ENCODE peak calls at places on chromosome 20, in six cellular contexts. One of them, this sample, is unnamed. For H3K9me3, the result is how much of the 10 kb centered on the place peaks cover.

GRCh38 chr20:37932074-37932473 is 29.1 kb downstream of the VSTM2L start:
- DNase-seq in fibroblast of lung: no peak
- DNase-seq in tibial artery: no peak
- DNase-seq in uterus: no peak
- DNase-seq in pancreas: no peak
- DNase-seq in spleen: no peak
- DNase-seq in this sample: no peak

GRCh38 chr20:1965520-1966278 is 28.2 kb downstream of the PDYN start:
- DNase-seq in fibroblast of lung: peak
- DNase-seq in tibial artery: peak
- DNase-seq in uterus: peak
- DNase-seq in pancreas: peak
- DNase-seq in spleen: peak
- DNase-seq in this sample: peak

GRCh38 chr20:12640255-12640654 is 368.5 kb upstream of the SPTLC3 start:
- DNase-seq in fibroblast of lung: no peak
- DNase-seq in tibial artery: no peak
- DNase-seq in uterus: no peak
- DNase-seq in pancreas: no peak
- DNase-seq in spleen: no peak
- DNase-seq in this sample: no peak

GRCh38 chr20:23340524-23340923 is 10.1 kb upstream of the NXT1 start:
- DNase-seq in fibroblast of lung: peak
- DNase-seq in tibial artery: peak
- DNase-seq in uterus: peak
- DNase-seq in pancreas: no peak
- DNase-seq in spleen: no peak
- DNase-seq in this sample: peak

GRCh38 chr20:18943542-18943941 is 130.0 kb downstream of the SCP2D1 start:
- DNase-seq in fibroblast of lung: no peak
- DNase-seq in tibial artery: peak
- DNase-seq in uterus: no peak
- DNase-seq in pancreas: no peak
- DNase-seq in spleen: no peak
- DNase-seq in this sample: no peak

GRCh38 chr20:9141070-9141469 is 72.2 kb downstream of the PLCB4 start:
- DNase-seq in fibroblast of lung: no peak
- DNase-seq in tibial artery: no peak
- DNase-seq in uterus: no peak
- DNase-seq in pancreas: no peak
- DNase-seq in spleen: no peak
- DNase-seq in this sample: no peak

GRCh38 chr20:47253860-47254259 is 102.6 kb downstream of the ZMYND8 start:
- DNase-seq in fibroblast of lung: no peak
- DNase-seq in tibial artery: no peak
- DNase-seq in uterus: no peak
- DNase-seq in pancreas: no peak
- DNase-seq in spleen: no peak
- DNase-seq in this sample: no peak

GRCh38 chr20:4051413-4052138 is 36.2 kb upstream of the RNF24 start:
- DNase-seq in fibroblast of lung: no peak
- DNase-seq in tibial artery: no peak
- DNase-seq in uterus: no peak
- DNase-seq in pancreas: no peak
- DNase-seq in spleen: peak
- DNase-seq in this sample: no peak

GRCh38 chr20:42886801-42887200 is 302.9 kb downstream of the PTPRT start:
- DNase-seq in fibroblast of lung: no peak
- DNase-seq in tibial artery: no peak
- DNase-seq in uterus: no peak
- DNase-seq in pancreas: no peak
- DNase-seq in spleen: no peak
- DNase-seq in this sample: no peak

GRCh38 chr20:10337291-10337690 is 96.7 kb downstream of the MKKS start:
- DNase-seq in fibroblast of lung: peak
- DNase-seq in tibial artery: no peak
- DNase-seq in uterus: no peak
- DNase-seq in pancreas: no peak
- DNase-seq in spleen: no peak
- DNase-seq in this sample: no peak

GRCh38 chr20:64223526-64224067 is 32.0 kb upstream of the PCMTD2 start:
- DNase-seq in fibroblast of lung: peak
- DNase-seq in tibial artery: no peak
- DNase-seq in uterus: peak
- DNase-seq in pancreas: no peak
- DNase-seq in spleen: no peak
- DNase-seq in this sample: peak

GRCh38 chr20:35953411-35954199 is 697 bp downstream of the SCAND1 start:
- DNase-seq in fibroblast of lung: peak
- DNase-seq in tibial artery: peak
- DNase-seq in uterus: no peak
- DNase-seq in pancreas: peak
- DNase-seq in spleen: peak
- DNase-seq in this sample: peak

GRCh38 chr20:8721098-8721497 is 347.8 kb upstream of the PLCB4 start:
- DNase-seq in fibroblast of lung: peak
- DNase-seq in tibial artery: peak
- DNase-seq in uterus: peak
- DNase-seq in pancreas: peak
- DNase-seq in spleen: no peak
- DNase-seq in this sample: no peak

GRCh38 chr20:57810511-57811372 is 100.9 kb upstream of the PMEPA1 start:
- DNase-seq in fibroblast of lung: peak
- DNase-seq in tibial artery: no peak
- DNase-seq in uterus: no peak
- DNase-seq in pancreas: no peak
- DNase-seq in spleen: peak
- DNase-seq in this sample: no peak

DNA sequence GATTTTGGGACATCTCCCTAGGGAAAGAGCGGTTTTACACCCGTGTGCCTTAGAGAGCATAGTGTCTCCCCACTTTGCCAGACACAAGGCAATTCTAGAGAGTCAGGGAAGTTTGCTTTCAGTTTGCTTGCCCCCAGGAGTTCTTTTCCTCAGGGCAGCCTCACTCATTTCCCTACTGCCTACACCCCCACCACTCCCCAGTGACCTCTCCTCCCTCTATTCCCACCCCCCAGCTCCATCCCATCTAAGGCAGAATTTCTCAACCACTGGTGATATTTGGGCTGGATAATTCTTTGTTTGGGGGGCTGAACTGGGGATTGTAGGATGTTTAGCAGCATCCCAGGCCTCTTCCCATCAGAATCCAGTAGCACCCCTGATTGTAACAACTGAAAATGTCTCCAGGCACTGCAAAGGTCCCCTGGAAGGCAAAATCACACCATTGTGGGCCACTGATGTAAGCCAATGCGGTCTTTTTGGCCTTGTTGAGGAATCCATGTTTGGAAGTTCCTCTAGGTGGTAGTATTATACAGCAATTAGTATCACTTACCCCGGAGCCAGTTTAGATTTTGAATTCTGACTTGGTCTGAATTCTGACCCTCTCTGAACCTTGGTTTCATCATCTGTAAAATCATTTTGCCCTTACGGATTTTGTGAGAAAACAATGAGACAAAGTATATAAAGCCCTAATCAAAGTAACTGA is 1.3 kb downstream of the EPPIN start:
- DNase-seq in fibroblast of lung: peak
- DNase-seq in tibial artery: no peak
- DNase-seq in uterus: no peak
- DNase-seq in pancreas: no peak
- DNase-seq in spleen: no peak
- DNase-seq in this sample: no peak
- TF ChIP-seq CTCF in fibroblast of lung: peak
- TF ChIP-seq CTCF in tibial artery: peak
- TF ChIP-seq CTCF in uterus: peak
- TF ChIP-seq CTCF in pancreas: no peak
- TF ChIP-seq CTCF in spleen: no peak
- TF ChIP-seq CTCF in this sample: peak

DNA sequence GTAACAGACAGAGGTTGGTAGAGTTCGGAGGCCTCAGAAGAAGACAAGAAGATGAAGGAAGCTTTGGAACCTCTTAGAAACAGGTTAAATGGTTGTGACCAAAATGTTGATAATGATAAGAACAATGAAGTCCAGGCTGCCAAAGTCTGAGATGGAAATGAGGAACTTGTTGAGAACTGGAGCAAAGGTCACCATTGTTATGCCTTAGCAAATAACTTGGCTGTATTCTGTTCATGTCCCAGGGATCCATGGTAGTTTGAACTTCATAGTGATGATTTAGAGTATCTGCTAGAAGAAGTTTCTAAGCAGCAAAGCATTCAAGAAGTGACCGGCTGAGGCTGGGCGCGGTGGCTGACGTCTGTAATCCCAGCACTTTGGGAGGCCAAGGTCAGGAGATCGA is 11.1 kb upstream of the LSM14B start:
- DNase-seq in fibroblast of lung: no peak
- DNase-seq in tibial artery: no peak
- DNase-seq in uterus: no peak
- DNase-seq in pancreas: no peak
- DNase-seq in spleen: no peak
- DNase-seq in this sample: no peak
- H3K9me3 ChIP-seq in fibroblast of lung: under half
- H3K9me3 ChIP-seq in tibial artery: under half
- H3K9me3 ChIP-seq in uterus: under half
- H3K9me3 ChIP-seq in pancreas: under half
- H3K9me3 ChIP-seq in spleen: half or more
- H3K9me3 ChIP-seq in this sample: under half

DNA sequence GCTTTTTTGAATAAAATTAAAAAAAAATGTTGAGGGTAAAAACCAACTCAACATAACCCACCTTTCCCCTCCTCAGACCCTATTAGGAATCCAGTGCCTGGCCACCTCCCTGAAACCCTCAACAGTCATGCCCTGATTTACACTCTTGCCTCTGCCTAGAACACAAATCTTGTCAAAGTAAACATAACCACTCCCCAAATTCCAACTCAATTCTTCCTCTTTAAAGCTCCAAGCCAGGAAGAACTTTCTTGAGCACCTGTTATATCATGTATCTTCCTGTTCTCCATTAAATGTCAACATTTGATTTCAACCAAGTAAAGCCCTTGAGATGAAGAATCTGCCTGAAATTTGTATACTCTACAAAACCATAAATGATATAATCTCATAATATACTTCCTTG is 198.0 kb upstream of the SHLD1 start:
- DNase-seq in fibroblast of lung: no peak
- DNase-seq in tibial artery: no peak
- DNase-seq in uterus: no peak
- DNase-seq in pancreas: no peak
- DNase-seq in spleen: no peak
- DNase-seq in this sample: no peak
- H3K27ac ChIP-seq in fibroblast of lung: no peak
- H3K27ac ChIP-seq in tibial artery: no peak
- H3K27ac ChIP-seq in uterus: no peak
- H3K27ac ChIP-seq in pancreas: no peak
- H3K27ac ChIP-seq in spleen: no peak
- H3K27ac ChIP-seq in this sample: no peak

DNA sequence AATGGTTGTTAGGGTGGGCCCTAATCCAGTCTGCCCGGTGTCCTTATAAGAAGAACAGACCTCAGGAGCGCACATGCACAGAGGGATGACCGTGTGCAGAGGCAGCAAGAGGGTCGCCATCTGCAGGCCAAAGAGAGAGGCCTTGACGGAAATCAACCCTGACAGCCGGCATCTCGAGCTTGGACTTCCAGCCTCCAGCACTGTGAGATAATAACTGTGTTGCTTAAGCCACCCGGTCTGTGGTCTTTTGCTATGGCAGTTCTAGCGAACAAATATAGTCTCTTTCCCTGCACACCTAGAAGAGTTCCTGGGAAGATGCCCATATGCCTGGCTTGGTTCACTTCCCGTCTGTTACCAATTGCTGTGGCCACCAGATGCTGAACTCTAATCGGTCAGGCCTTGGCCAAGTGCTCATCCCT is 35.3 kb upstream of the PTGIS start:
- DNase-seq in fibroblast of lung: peak
- DNase-seq in tibial artery: no peak
- DNase-seq in uterus: peak
- DNase-seq in pancreas: no peak
- DNase-seq in spleen: no peak
- DNase-seq in this sample: no peak
- TF ChIP-seq CTCF in fibroblast of lung: peak
- TF ChIP-seq CTCF in tibial artery: peak
- TF ChIP-seq CTCF in uterus: peak
- TF ChIP-seq CTCF in pancreas: no peak
- TF ChIP-seq CTCF in spleen: no peak
- TF ChIP-seq CTCF in this sample: peak

DNA sequence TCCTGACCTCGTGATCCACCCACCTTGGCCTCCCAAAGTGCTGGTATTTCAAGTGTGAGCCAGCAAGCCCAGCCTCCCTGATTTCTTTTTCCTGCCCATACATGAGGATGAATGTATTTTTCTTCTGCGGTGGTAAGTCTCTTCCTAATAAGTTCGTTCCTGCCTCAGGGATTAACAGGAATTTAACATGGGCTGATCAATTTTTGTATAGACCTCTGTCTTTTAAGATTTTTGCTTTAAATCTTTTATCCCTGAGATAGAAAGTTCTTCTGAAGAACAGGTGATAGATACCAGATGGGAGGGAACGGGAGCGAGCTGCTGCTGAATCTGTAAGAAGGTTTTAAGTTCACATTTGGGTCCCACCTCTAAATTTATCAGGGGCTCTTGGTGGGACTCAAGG is 7.0 kb upstream of the ZNFX1 start:
- DNase-seq in fibroblast of lung: no peak
- DNase-seq in tibial artery: no peak
- DNase-seq in uterus: no peak
- DNase-seq in pancreas: no peak
- DNase-seq in spleen: no peak
- DNase-seq in this sample: no peak
- H3K9me3 ChIP-seq in fibroblast of lung: under half
- H3K9me3 ChIP-seq in tibial artery: under half
- H3K9me3 ChIP-seq in uterus: under half
- H3K9me3 ChIP-seq in pancreas: under half
- H3K9me3 ChIP-seq in spleen: half or more
- H3K9me3 ChIP-seq in this sample: half or more

GRCh38 chr20:56433880-56434255 is 21.8 kb downstream of the CASS4 start:
- DNase-seq in fibroblast of lung: peak
- DNase-seq in tibial artery: no peak
- DNase-seq in uterus: no peak
- DNase-seq in pancreas: no peak
- DNase-seq in spleen: no peak
- DNase-seq in this sample: no peak
- H3K27ac ChIP-seq in fibroblast of lung: peak
- H3K27ac ChIP-seq in tibial artery: no peak
- H3K27ac ChIP-seq in uterus: no peak
- H3K27ac ChIP-seq in pancreas: no peak
- H3K27ac ChIP-seq in spleen: peak
- H3K27ac ChIP-seq in this sample: no peak

GRCh38 chr20:62823688-62824475 is 7.0 kb downstream of the COL9A3 start:
- DNase-seq in fibroblast of lung: no peak
- DNase-seq in tibial artery: no peak
- DNase-seq in uterus: no peak
- DNase-seq in pancreas: peak
- DNase-seq in spleen: no peak
- DNase-seq in this sample: peak

GRCh38 chr20:62822239-62822787 is 5.5 kb downstream of the COL9A3 start:
- DNase-seq in fibroblast of lung: no peak
- DNase-seq in tibial artery: no peak
- DNase-seq in uterus: no peak
- DNase-seq in pancreas: peak
- DNase-seq in spleen: no peak
- DNase-seq in this sample: no peak

GRCh38 chr20:62821726-62822210 is 4.9 kb downstream of the COL9A3 start:
- DNase-seq in fibroblast of lung: no peak
- DNase-seq in tibial artery: no peak
- DNase-seq in uterus: no peak
- DNase-seq in pancreas: peak
- DNase-seq in spleen: no peak
- DNase-seq in this sample: no peak

GRCh38 chr20:62824476-62825287 is 7.8 kb downstream of the COL9A3 start:
- DNase-seq in fibroblast of lung: peak
- DNase-seq in tibial artery: no peak
- DNase-seq in uterus: peak
- DNase-seq in pancreas: peak
- DNase-seq in spleen: no peak
- DNase-seq in this sample: peak

GRCh38 chr20:62822788-62823651 is 6.2 kb downstream of the COL9A3 start:
- DNase-seq in fibroblast of lung: no peak
- DNase-seq in tibial artery: no peak
- DNase-seq in uterus: no peak
- DNase-seq in pancreas: peak
- DNase-seq in spleen: no peak
- DNase-seq in this sample: no peak
- TF ChIP-seq CTCF in fibroblast of lung: peak
- TF ChIP-seq CTCF in tibial artery: no peak
- TF ChIP-seq CTCF in uterus: no peak
- TF ChIP-seq CTCF in pancreas: no peak
- TF ChIP-seq CTCF in spleen: peak
- TF ChIP-seq CTCF in this sample: no peak